ENCODE peak calls at places on chromosome 19, in five cellular contexts. M is C1 segment of cervical spinal cord, T is NCI-H2081 treated with DMSO at 0.1 percent for 48 hours, L is germinal center, Y is breast epithelium. W is an unnamed sample.

GRCh38 chr19:7333198-7334118 is 15.3 kb upstream of the ARHGEF18 start:
- DNase-seq in L (no peak), M (no peak), Y (no peak), T (no peak), W (no peak)

GRCh38 chr19:38793186-38793585 is 4.2 kb downstream of the LGALS7B start:
- DNase-seq in M (no peak), T (no peak), Y (no peak), L (no peak), W (no peak)

GRCh38 chr19:10863107-10863700 is 8.1 kb upstream of the CARM1 start:
- DNase-seq in L (no peak), Y (peak), M (no peak), T (no peak), W (no peak)

GRCh38 chr19:47157455-47158321 is 27.1 kb downstream of the SAE1 start:
- DNase-seq in T (no peak), L (peak), M (no peak), Y (peak), W (peak)

GRCh38 chr19:41325947-41326706 is 16.2 kb downstream of the CCDC97 start:
- DNase-seq in Y (no peak), L (peak), T (no peak), M (no peak), W (peak)

GRCh38 chr19:10686661-10687517 is 14.3 kb upstream of the QTRT1 start:
- DNase-seq in L (no peak), T (no peak), M (peak), Y (no peak), W (no peak)

GRCh38 chr19:31913103-31913710 is 432.2 kb upstream of the ZNF507 start:
- DNase-seq in M (no peak), L (no peak), Y (no peak), T (no peak), W (no peak)

GRCh38 chr19:33946535-33947323 is 150.1 kb downstream of the KCTD15 start:
- DNase-seq in L (no peak), M (no peak), Y (no peak), T (no peak), W (no peak)

W was measured in naive thymus-derived CD4-positive, alpha-beta T cell.